ENCODE peak calls at places on chromosomes 4 and X, in seven cellular contexts. One of them, this sample, is unnamed.

GRCh38 chr4:147782087-147782781 is 50.3 kb downstream of the ARHGAP10 start:
- DNase-seq in upper lobe of right lung: no peak
- DNase-seq in heart left ventricle: no peak
- DNase-seq in hepatocyte: peak; percentile 10
- DNase-seq in fibroblast of lung: peak; percentile 65
- DNase-seq in ascending aorta: no peak
- DNase-seq in effector memory CD4-positive, alpha-beta T cell: no peak
- DNase-seq in this sample: no peak

GRCh38 chr4:128871948-128872347 is 62.4 kb downstream of the JADE1 start:
- DNase-seq in upper lobe of right lung: no peak
- DNase-seq in heart left ventricle: no peak
- DNase-seq in hepatocyte: no peak
- DNase-seq in fibroblast of lung: peak; percentile 90
- DNase-seq in ascending aorta: no peak
- DNase-seq in effector memory CD4-positive, alpha-beta T cell: no peak
- DNase-seq in this sample: no peak

GRCh38 chrX:13932416-13932815 is 97.3 kb downstream of the GEMIN8 start:
- DNase-seq in upper lobe of right lung: no peak
- DNase-seq in heart left ventricle: no peak
- DNase-seq in hepatocyte: no peak
- DNase-seq in fibroblast of lung: no peak
- DNase-seq in ascending aorta: no peak
- DNase-seq in effector memory CD4-positive, alpha-beta T cell: no peak
- DNase-seq in this sample: no peak

GRCh38 chrX:3550871-3551270 is 162.6 kb downstream of the PRKX start:
- DNase-seq in upper lobe of right lung: no peak
- DNase-seq in heart left ventricle: no peak
- DNase-seq in hepatocyte: no peak
- DNase-seq in fibroblast of lung: no peak
- DNase-seq in ascending aorta: no peak
- DNase-seq in effector memory CD4-positive, alpha-beta T cell: no peak
- DNase-seq in this sample: no peak

GRCh38 chrX:85375333-85375738 is 4.1 kb downstream of the POF1B start:
- DNase-seq in upper lobe of right lung: no peak
- DNase-seq in heart left ventricle: peak; percentile 28
- DNase-seq in hepatocyte: peak; percentile 34
- DNase-seq in fibroblast of lung: no peak
- DNase-seq in ascending aorta: no peak
- DNase-seq in effector memory CD4-positive, alpha-beta T cell: no peak
- DNase-seq in this sample: no peak

GRCh38 chr4:7897811-7898210 is 41.9 kb downstream of the AFAP1 start:
- DNase-seq in upper lobe of right lung: no peak
- DNase-seq in heart left ventricle: no peak
- DNase-seq in hepatocyte: no peak
- DNase-seq in fibroblast of lung: peak; percentile 81
- DNase-seq in ascending aorta: no peak
- DNase-seq in effector memory CD4-positive, alpha-beta T cell: no peak
- DNase-seq in this sample: no peak

GRCh38 chrX:101619336-101619735 is 1.5 kb upstream of the ARMCX6 start:
- DNase-seq in upper lobe of right lung: no peak
- DNase-seq in heart left ventricle: peak; percentile 35
- DNase-seq in hepatocyte: peak; percentile 48
- DNase-seq in fibroblast of lung: peak; percentile 53
- DNase-seq in ascending aorta: no peak
- DNase-seq in effector memory CD4-positive, alpha-beta T cell: no peak
- DNase-seq in this sample: no peak

GRCh38 chr4:184284742-184285141 is 67.1 kb upstream of the ENPP6 start:
- DNase-seq in upper lobe of right lung: no peak
- DNase-seq in heart left ventricle: no peak
- DNase-seq in hepatocyte: no peak
- DNase-seq in fibroblast of lung: no peak
- DNase-seq in ascending aorta: no peak
- DNase-seq in effector memory CD4-positive, alpha-beta T cell: no peak
- DNase-seq in this sample: no peak

GRCh38 chr4:102334624-102335023 is 10.7 kb downstream of the SLC39A8 start:
- DNase-seq in upper lobe of right lung: no peak
- DNase-seq in heart left ventricle: no peak
- DNase-seq in hepatocyte: no peak
- DNase-seq in fibroblast of lung: no peak
- DNase-seq in ascending aorta: no peak
- DNase-seq in effector memory CD4-positive, alpha-beta T cell: no peak
- DNase-seq in this sample: no peak

GRCh38 chr4:162497564-162498167 is 333.9 kb upstream of the FSTL5 start:
- DNase-seq in upper lobe of right lung: no peak
- DNase-seq in heart left ventricle: no peak
- DNase-seq in hepatocyte: peak; percentile 67
- DNase-seq in fibroblast of lung: peak; percentile 29
- DNase-seq in ascending aorta: no peak
- DNase-seq in effector memory CD4-positive, alpha-beta T cell: no peak
- DNase-seq in this sample: no peak

GRCh38 chr4:175810360-175810759 is 1.7 kb downstream of the GPM6A start:
- DNase-seq in upper lobe of right lung: no peak
- DNase-seq in heart left ventricle: no peak
- DNase-seq in hepatocyte: no peak
- DNase-seq in fibroblast of lung: no peak
- DNase-seq in ascending aorta: no peak
- DNase-seq in effector memory CD4-positive, alpha-beta T cell: no peak
- DNase-seq in this sample: no peak

GRCh38 chr4:101600287-101600686 is 190.2 kb upstream of the BANK1 start:
- DNase-seq in upper lobe of right lung: no peak
- DNase-seq in heart left ventricle: no peak
- DNase-seq in hepatocyte: peak; percentile 7
- DNase-seq in fibroblast of lung: no peak
- DNase-seq in ascending aorta: no peak
- DNase-seq in effector memory CD4-positive, alpha-beta T cell: no peak
- DNase-seq in this sample: no peak

GRCh38 chrX:3177851-3178250 is 136.6 kb downstream of the ARSF start:
- DNase-seq in upper lobe of right lung: no peak
- DNase-seq in heart left ventricle: no peak
- DNase-seq in hepatocyte: peak; percentile 16
- DNase-seq in fibroblast of lung: peak; percentile 54
- DNase-seq in ascending aorta: no peak
- DNase-seq in effector memory CD4-positive, alpha-beta T cell: no peak
- DNase-seq in this sample: no peak

GRCh38 chr4:115279300-115279699 is 165.9 kb upstream of the NDST4 start:
- DNase-seq in upper lobe of right lung: no peak
- DNase-seq in heart left ventricle: no peak
- DNase-seq in hepatocyte: no peak
- DNase-seq in fibroblast of lung: no peak
- DNase-seq in ascending aorta: no peak
- DNase-seq in effector memory CD4-positive, alpha-beta T cell: no peak
- DNase-seq in this sample: no peak

GRCh38 chrX:11913001-11913400 is 155.0 kb downstream of the MSL3 start:
- DNase-seq in upper lobe of right lung: no peak
- DNase-seq in heart left ventricle: no peak
- DNase-seq in hepatocyte: no peak
- DNase-seq in fibroblast of lung: peak; percentile 16
- DNase-seq in ascending aorta: no peak
- DNase-seq in effector memory CD4-positive, alpha-beta T cell: no peak
- DNase-seq in this sample: no peak

GRCh38 chr4:113146876-113147358 is 97.5 kb downstream of the ANK2 start:
- DNase-seq in upper lobe of right lung: no peak
- DNase-seq in heart left ventricle: peak; percentile 28
- DNase-seq in hepatocyte: peak; percentile 12
- DNase-seq in fibroblast of lung: no peak
- DNase-seq in ascending aorta: no peak
- DNase-seq in effector memory CD4-positive, alpha-beta T cell: no peak
- DNase-seq in this sample: no peak

GRCh38 chr4:98341309-98341708 is 80.1 kb downstream of the RAP1GDS1 start:
- DNase-seq in upper lobe of right lung: no peak
- DNase-seq in heart left ventricle: no peak
- DNase-seq in hepatocyte: no peak
- DNase-seq in fibroblast of lung: peak; percentile 81
- DNase-seq in ascending aorta: no peak
- DNase-seq in effector memory CD4-positive, alpha-beta T cell: no peak
- DNase-seq in this sample: no peak

GRCh38 chr4:89712141-89712540 is 124.8 kb downstream of the SNCA start:
- DNase-seq in upper lobe of right lung: no peak
- DNase-seq in heart left ventricle: no peak
- DNase-seq in hepatocyte: no peak
- DNase-seq in fibroblast of lung: peak; percentile 65
- DNase-seq in ascending aorta: no peak
- DNase-seq in effector memory CD4-positive, alpha-beta T cell: no peak
- DNase-seq in this sample: no peak

GRCh38 chr4:150583287-150584197 is 1.6 kb downstream of the MAB21L2 start:
- DNase-seq in upper lobe of right lung: no peak
- DNase-seq in heart left ventricle: peak; percentile 42
- DNase-seq in hepatocyte: peak; percentile 23
- DNase-seq in fibroblast of lung: peak; percentile 60
- DNase-seq in ascending aorta: no peak
- DNase-seq in effector memory CD4-positive, alpha-beta T cell: no peak
- DNase-seq in this sample: no peak

DNA sequence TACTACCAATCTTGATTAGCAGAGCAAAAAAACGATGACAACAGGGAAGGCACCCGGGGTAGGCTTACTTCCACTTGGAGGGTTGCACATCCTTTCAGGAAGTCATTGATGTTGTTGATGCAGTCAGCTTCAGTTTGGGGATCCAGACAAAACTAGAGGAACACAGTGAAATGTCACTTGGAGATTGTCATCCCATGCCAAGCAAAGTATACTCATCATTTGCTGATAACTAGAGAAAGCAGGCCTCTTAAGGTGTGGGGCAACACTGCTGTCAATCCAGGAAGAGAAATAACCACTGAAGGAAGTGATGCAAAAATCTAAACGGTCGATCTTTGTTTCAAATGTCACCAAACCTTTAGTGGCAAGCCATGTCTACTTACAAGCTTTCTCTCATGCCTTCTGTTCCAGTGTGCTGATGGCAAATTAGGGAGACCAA is 1.4 kb downstream of the ARHGEF6 start:
- DNase-seq in upper lobe of right lung: no peak
- DNase-seq in heart left ventricle: no peak
- DNase-seq in hepatocyte: no peak
- DNase-seq in fibroblast of lung: no peak
- DNase-seq in ascending aorta: no peak
- DNase-seq in effector memory CD4-positive, alpha-beta T cell: no peak
- DNase-seq in this sample: no peak
- H3K27ac ChIP-seq in upper lobe of right lung: peak overlapping the region; percentile 77
- H3K27ac ChIP-seq in heart left ventricle: no peak overlapping the region
- H3K27ac ChIP-seq in hepatocyte: no peak overlapping the region
- H3K27ac ChIP-seq in fibroblast of lung: peak overlapping the region; percentile 23
- H3K27ac ChIP-seq in ascending aorta: peak overlapping the region; percentile 56
- H3K27ac ChIP-seq in effector memory CD4-positive, alpha-beta T cell: peak overlapping the region; percentile 69
- H3K27ac ChIP-seq in this sample: no peak overlapping the region

GRCh38 chrX:129577877-129578276 is 37.8 kb downstream of the OCRL start:
- DNase-seq in upper lobe of right lung: no peak
- DNase-seq in heart left ventricle: no peak
- DNase-seq in hepatocyte: no peak
- DNase-seq in fibroblast of lung: no peak
- DNase-seq in ascending aorta: no peak
- DNase-seq in effector memory CD4-positive, alpha-beta T cell: no peak
- DNase-seq in this sample: no peak
- H3K4me1 ChIP-seq in upper lobe of right lung: no peaks in the 10 kb centered on the region
- H3K4me1 ChIP-seq in heart left ventricle: no peaks in the 10 kb centered on the region
- H3K4me1 ChIP-seq in hepatocyte: no peaks in the 10 kb centered on the region
- H3K4me1 ChIP-seq in fibroblast of lung: peaks cover 2% of the 10 kb centered on the region
- H3K4me1 ChIP-seq in ascending aorta: no peaks in the 10 kb centered on the region
- H3K4me1 ChIP-seq in effector memory CD4-positive, alpha-beta T cell: no peaks in the 10 kb centered on the region
- H3K4me1 ChIP-seq in this sample: no peaks in the 10 kb centered on the region

GRCh38 chrX:131747173-131747572 is 203.3 kb downstream of the OR13H1 start:
- DNase-seq in upper lobe of right lung: no peak
- DNase-seq in heart left ventricle: peak; percentile 76
- DNase-seq in hepatocyte: no peak
- DNase-seq in fibroblast of lung: peak; percentile 79
- DNase-seq in ascending aorta: no peak
- DNase-seq in effector memory CD4-positive, alpha-beta T cell: no peak
- DNase-seq in this sample: no peak
- H3K4me3 ChIP-seq in upper lobe of right lung: no peak overlapping the region
- H3K4me3 ChIP-seq in heart left ventricle: no peak overlapping the region
- H3K4me3 ChIP-seq in hepatocyte: no peak overlapping the region
- H3K4me3 ChIP-seq in fibroblast of lung: no peak overlapping the region
- H3K4me3 ChIP-seq in ascending aorta: peak overlapping the region; percentile 50
- H3K4me3 ChIP-seq in effector memory CD4-positive, alpha-beta T cell: peak overlapping the region; percentile 62
- H3K4me3 ChIP-seq in this sample: no peak overlapping the region

GRCh38 chrX:39731390-39731680 is 366.4 kb downstream of the BCOR start:
- DNase-seq in upper lobe of right lung: no peak
- DNase-seq in heart left ventricle: no peak
- DNase-seq in hepatocyte: no peak
- DNase-seq in fibroblast of lung: no peak
- DNase-seq in ascending aorta: no peak
- DNase-seq in effector memory CD4-positive, alpha-beta T cell: no peak
- DNase-seq in this sample: no peak

GRCh38 chrX:39731735-39732134 is 366.0 kb downstream of the BCOR start:
- DNase-seq in upper lobe of right lung: no peak
- DNase-seq in heart left ventricle: peak; percentile 28
- DNase-seq in hepatocyte: no peak
- DNase-seq in fibroblast of lung: no peak
- DNase-seq in ascending aorta: no peak
- DNase-seq in effector memory CD4-positive, alpha-beta T cell: no peak
- DNase-seq in this sample: no peak

GRCh38 chrX:39730671-39731389 is 366.9 kb downstream of the BCOR start:
- DNase-seq in upper lobe of right lung: peak; percentile 65
- DNase-seq in heart left ventricle: peak; percentile 77
- DNase-seq in hepatocyte: peak; percentile 88
- DNase-seq in fibroblast of lung: peak; percentile 91
- DNase-seq in ascending aorta: peak; percentile 50
- DNase-seq in effector memory CD4-positive, alpha-beta T cell: peak; percentile 9
- DNase-seq in this sample: no peak

GRCh38 chrX:39728852-39729587 is 368.7 kb downstream of the BCOR start:
- DNase-seq in upper lobe of right lung: no peak
- DNase-seq in heart left ventricle: no peak
- DNase-seq in hepatocyte: no peak
- DNase-seq in fibroblast of lung: no peak
- DNase-seq in ascending aorta: no peak
- DNase-seq in effector memory CD4-positive, alpha-beta T cell: no peak
- DNase-seq in this sample: no peak

GRCh38 chrX:39729834-39730670 is 367.7 kb downstream of the BCOR start:
- DNase-seq in upper lobe of right lung: no peak
- DNase-seq in heart left ventricle: peak; percentile 29
- DNase-seq in hepatocyte: peak; percentile 38
- DNase-seq in fibroblast of lung: peak; percentile 67
- DNase-seq in ascending aorta: no peak
- DNase-seq in effector memory CD4-positive, alpha-beta T cell: no peak
- DNase-seq in this sample: no peak
- H3K27ac ChIP-seq in upper lobe of right lung: no peak overlapping the region
- H3K27ac ChIP-seq in heart left ventricle: no peak overlapping the region
- H3K27ac ChIP-seq in hepatocyte: peak overlapping the region; percentile 38
- H3K27ac ChIP-seq in fibroblast of lung: no peak overlapping the region
- H3K27ac ChIP-seq in ascending aorta: peak overlapping the region; percentile 45
- H3K27ac ChIP-seq in effector memory CD4-positive, alpha-beta T cell: no peak overlapping the region
- H3K27ac ChIP-seq in this sample: no peak overlapping the region